ENCODE peak calls at places on chromosomes 11 and 22, in five cellular contexts. P is heart left ventricle, V is prostate gland, O is suprapubic skin, H is sigmoid colon. Z is an unnamed sample.

GRCh38 chr11:109590782-109591181 is 168.8 kb downstream of the C11orf87 start:
- DNase-seq in P (no peak), V (no peak), O (no peak), H (no peak), Z (no peak)

GRCh38 chr11:128937480-128937879 is 5.2 kb downstream of the TP53AIP1 start:
- DNase-seq in P (no peak), V (no peak), O (no peak), H (no peak), Z (no peak)

GRCh38 chr11:91947215-91947614 is 277.4 kb upstream of the FAT3 start:
- DNase-seq in P (peak), V (peak), O (no peak), H (peak), Z (no peak)

GRCh38 chr22:17366830-17367229 is 2.4 kb upstream of the CECR2 start:
- DNase-seq in P (peak), V (no peak), O (no peak), H (peak), Z (no peak)

GRCh38 chr11:71977743-71978418 is 20.8 kb upstream of the IL18BP start:
- DNase-seq in P (no peak), V (peak), O (no peak), H (peak), Z (no peak)

GRCh38 chr11:40271361-40271760 is 1188.1 kb downstream of the LRRC4C start:
- DNase-seq in P (no peak), V (no peak), O (no peak), H (no peak), Z (no peak)

GRCh38 chr11:13040969-13041561 is 31.9 kb downstream of the RASSF10 start:
- DNase-seq in P (no peak), V (peak), O (no peak), H (no peak), Z (no peak)

GRCh38 chr11:65559951-65560537 is 1.9 kb upstream of the LTBP3 start:
- DNase-seq in P (no peak), V (no peak), O (no peak), H (peak), Z (no peak)

GRCh38 chr11:78860720-78861422 is 286.2 kb upstream of the NARS2 start:
- DNase-seq in P (peak), V (no peak), O (no peak), H (no peak), Z (no peak)

GRCh38 chr11:95892892-95893570 is 30.9 kb downstream of the MTMR2 start:
- DNase-seq in P (no peak), V (no peak), O (no peak), H (no peak), Z (no peak)

GRCh38 chr11:11349870-11350325 is 3.2 kb downstream of the CSNK2A3 start:
- DNase-seq in P (peak), V (no peak), O (no peak), H (no peak), Z (no peak)

GRCh38 chr22:31079095-31079642 is 1.9 kb upstream of the SMTN start:
- DNase-seq in P (no peak), V (no peak), O (no peak), H (no peak), Z (no peak)

GRCh38 chr11:134352111-134352510 is 20.3 kb downstream of the GLB1L2 start:
- DNase-seq in P (no peak), V (no peak), O (no peak), H (no peak), Z (no peak)

GRCh38 chr11:118703563-118704106 is 24.2 kb upstream of the TREH start:
- DNase-seq in P (peak), V (no peak), O (no peak), H (peak), Z (peak)

GRCh38 chr11:65423516-65424199 is 1.1 kb downstream of the NEAT1 start:
- DNase-seq in P (no peak), V (no peak), O (peak), H (peak), Z (peak)

GRCh38 chr11:78526497-78527146 is 48.0 kb downstream of the NARS2 start:
- DNase-seq in P (no peak), V (no peak), O (no peak), H (no peak), Z (no peak)

GRCh38 chr11:61342207-61342803 is 9.3 kb downstream of the TKFC start:
- DNase-seq in P (peak), V (no peak), O (no peak), H (peak), Z (no peak)

GRCh38 chr11:14638561-14638960 is 5.0 kb upstream of the PDE3B start:
- DNase-seq in P (no peak), V (no peak), O (no peak), H (no peak), Z (no peak)

GRCh38 chr11:62108017-62108750 is 15.6 kb upstream of the INCENP start:
- DNase-seq in P (no peak), V (peak), O (no peak), H (no peak), Z (no peak)

GRCh38 chr22:46065733-46066454 is 84.4 kb upstream of the PPARA start:
- DNase-seq in P (no peak), V (no peak), O (no peak), H (no peak), Z (no peak)

GRCh38 chr22:32920734-32921133 is 119.2 kb downstream of the TIMP3 start:
- DNase-seq in P (no peak), V (no peak), O (no peak), H (no peak), Z (no peak)

GRCh38 chr11:122202161-122202950 is 86.3 kb upstream of the BLID start:
- DNase-seq in P (peak), V (no peak), O (no peak), H (peak), Z (no peak)

GRCh38 chr11:27972432-27973170 is 135.4 kb downstream of the KIF18A start:
- DNase-seq in P (no peak), V (no peak), O (no peak), H (no peak), Z (no peak)

GRCh38 chr11:122002926-122003325 is 113.1 kb downstream of the BLID start:
- DNase-seq in P (no peak), V (no peak), O (no peak), H (no peak), Z (no peak)

GRCh38 chr22:47740109-47740805 is 977.8 kb downstream of the TBC1D22A start:
- DNase-seq in P (no peak), V (no peak), O (peak), H (no peak), Z (peak)

GRCh38 chr11:45180888-45181594 is 34.6 kb downstream of the PRDM11 start:
- DNase-seq in P (peak), V (peak), O (no peak), H (peak), Z (no peak)

GRCh38 chr11:121864660-121865059 is 251.4 kb downstream of the BLID start:
- DNase-seq in P (no peak), V (no peak), O (no peak), H (no peak), Z (no peak)

GRCh38 chr22:22478450-22478849 is 30.1 kb downstream of the ZNF280B start:
- DNase-seq in P (no peak), V (no peak), O (no peak), H (no peak), Z (no peak)
- TF ChIP-seq CTCF in P (no peak), V (no peak), O (no peak), H (no peak), Z (no peak)

GRCh38 chr11:16749666-16750065 is 11.2 kb downstream of the C11orf58 start:
- DNase-seq in P (no peak), V (no peak), O (no peak), H (no peak), Z (no peak)

GRCh38 chr11:16749092-16749491 is 10.6 kb downstream of the C11orf58 start:
- DNase-seq in P (no peak), V (no peak), O (no peak), H (no peak), Z (no peak)

GRCh38 chr11:16743478-16743877 is 5.0 kb downstream of the C11orf58 start:
- DNase-seq in P (no peak), V (no peak), O (no peak), H (no peak), Z (no peak)

GRCh38 chr11:16744128-16744725 is 5.8 kb downstream of the C11orf58 start:
- DNase-seq in P (no peak), V (no peak), O (no peak), H (no peak), Z (no peak)

GRCh38 chr11:16745950-16746349 is 7.5 kb downstream of the C11orf58 start:
- DNase-seq in P (no peak), V (no peak), O (no peak), H (no peak), Z (no peak)
- TF ChIP-seq POLR2A in P (no peak), V (no peak), O (no peak), H (no peak), Z (no peak)

DNA sequence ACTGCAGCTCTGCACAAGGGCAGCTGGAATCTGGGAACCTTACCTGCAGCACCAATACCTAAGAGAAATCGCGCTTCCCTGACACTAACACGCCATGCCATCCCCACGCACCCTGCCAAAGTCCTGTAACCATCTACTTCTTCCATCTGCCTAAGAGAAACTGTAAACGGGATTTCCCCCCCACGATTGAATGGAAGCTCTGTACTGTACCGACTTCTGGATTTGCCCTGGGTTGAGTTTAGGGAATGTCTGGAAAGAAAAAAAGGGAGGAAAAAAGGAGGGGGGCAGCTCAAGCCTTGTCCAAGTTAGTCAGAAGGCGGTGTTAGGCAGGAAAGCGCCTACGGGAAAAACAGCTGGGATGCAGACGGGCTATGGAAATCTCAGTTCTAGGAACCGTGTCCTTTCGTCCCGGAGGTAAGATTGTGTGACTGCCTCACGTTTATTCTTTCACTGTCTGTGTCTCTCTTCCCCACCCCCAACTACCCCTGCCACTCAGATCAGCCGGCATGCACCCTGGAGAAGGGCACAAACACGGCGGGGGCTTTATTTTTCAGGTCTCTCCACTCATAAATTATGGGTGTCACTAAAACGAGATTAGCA is 125.5 kb upstream of the C11orf58 start:
- DNase-seq in P (peak), V (no peak), O (no peak), H (no peak), Z (no peak)
- H3K4me3 ChIP-seq in P (peak), V (peak), O (peak), H (peak), Z (no peak)

GRCh38 chr22:38465673-38466490 is 2.0 kb upstream of the KDELR3 start:
- DNase-seq in P (no peak), V (no peak), O (no peak), H (no peak), Z (no peak)

GRCh38 chr22:38469306-38469781 is 1.4 kb downstream of the KDELR3 start:
- DNase-seq in P (no peak), V (no peak), O (no peak), H (no peak), Z (peak)

GRCh38 chr22:38468761-38469305 is 937 bp downstream of the KDELR3 start:
- DNase-seq in P (no peak), V (no peak), O (no peak), H (no peak), Z (no peak)

GRCh38 chr22:38467438-38467903 is 425 bp upstream of the KDELR3 start:
- DNase-seq in P (no peak), V (no peak), O (no peak), H (no peak), Z (no peak)

DNA sequence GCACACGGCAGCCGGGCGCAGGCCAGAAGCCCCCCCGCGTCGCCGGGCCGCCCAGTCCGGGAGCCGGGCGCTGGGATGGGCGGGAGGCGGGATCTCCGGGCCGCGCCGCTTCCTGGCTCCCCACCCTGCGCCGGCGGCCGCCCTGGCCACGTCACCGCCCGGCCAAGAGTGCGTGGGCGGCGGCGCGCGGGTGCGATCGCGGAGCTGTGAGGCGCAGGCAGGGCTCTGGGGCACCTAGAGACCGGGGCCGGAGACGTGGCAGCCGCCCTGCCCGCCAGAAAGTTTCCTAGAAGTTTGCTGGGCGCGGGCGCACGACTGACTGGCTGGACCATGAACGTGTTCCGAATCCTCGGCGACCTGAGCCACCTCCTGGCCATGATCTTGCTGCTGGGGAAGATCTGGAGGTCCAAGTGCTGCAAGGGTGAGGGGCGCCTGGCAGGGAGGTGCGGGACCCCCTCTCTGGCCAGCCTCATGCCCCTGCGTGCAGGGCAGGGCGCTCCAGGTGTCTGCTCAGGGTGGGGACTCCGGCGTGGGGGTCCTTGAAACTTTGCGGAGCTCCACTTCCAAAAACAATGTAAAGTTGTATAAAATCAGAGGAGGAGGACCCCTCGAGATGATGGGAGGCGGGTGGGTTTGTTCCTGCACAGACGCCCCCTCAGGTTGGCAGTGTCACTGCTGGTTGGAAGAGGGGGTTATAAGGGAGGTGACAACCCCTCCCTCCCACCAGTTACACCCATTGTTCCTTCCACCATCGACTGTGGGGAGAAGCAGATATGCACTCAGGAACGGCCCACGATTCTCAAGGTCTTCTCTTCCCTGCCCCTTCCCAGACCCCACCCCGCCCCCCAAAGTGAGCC is at the start of gene KDELR3:
- DNase-seq in P (peak), V (peak), O (no peak), H (peak), Z (peak)
- TF ChIP-seq CTCF in P (no peak), V (no peak), O (no peak), H (no peak), Z (no peak)

GRCh38 chr11:441418-442274 is at the start of gene ANO9:
- DNase-seq in P (peak), V (peak), O (no peak), H (no peak), Z (no peak)
- TF ChIP-seq POLR2A in P (no peak), V (peak), O (no peak), H (peak), Z (no peak)

GRCh38 chr22:49053574-49053973 is 774.1 kb downstream of the BRD1 start:
- DNase-seq in P (no peak), V (no peak), O (no peak), H (no peak), Z (no peak)

GRCh38 chr22:49051491-49052022 is 776.1 kb downstream of the BRD1 start:
- DNase-seq in P (no peak), V (no peak), O (peak), H (no peak), Z (no peak)

GRCh38 chr22:49052023-49052538 is 775.6 kb downstream of the BRD1 start:
- DNase-seq in P (no peak), V (no peak), O (peak), H (no peak), Z (no peak)

GRCh38 chr22:49055406-49055805 is 772.3 kb downstream of the BRD1 start:
- DNase-seq in P (no peak), V (no peak), O (no peak), H (peak), Z (no peak)

DNA sequence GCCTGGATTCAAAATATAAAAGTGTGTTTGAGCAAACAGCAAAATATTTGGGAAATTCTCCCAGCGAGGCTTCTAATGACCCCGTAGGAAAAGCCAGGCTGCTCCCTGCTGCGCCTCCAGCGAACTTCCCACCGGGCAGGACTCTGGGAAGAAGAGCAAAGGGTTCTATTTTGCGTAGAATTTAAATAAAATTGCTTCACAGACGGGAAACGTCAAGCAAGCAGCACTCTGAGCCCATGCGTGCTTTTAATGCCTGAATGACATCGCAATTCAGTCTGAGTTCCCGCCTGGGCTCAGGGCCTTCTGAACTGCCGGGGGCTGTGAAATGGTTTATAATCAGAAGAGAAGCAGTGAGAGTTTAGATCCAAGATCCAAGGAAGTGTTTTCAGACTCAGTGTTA is 775.1 kb downstream of the BRD1 start:
- DNase-seq in P (no peak), V (no peak), O (peak), H (no peak), Z (no peak)
- H3K4me3 ChIP-seq in P (peak), V (peak), O (peak), H (peak), Z (no peak)